ENCODE peak calls at places on chromosomes 13 and 19, in four cellular contexts. Z, C, W and F are unnamed samples.
A peak's percentile ranks its signal among the peaks of the same experiment; 100 is the strongest.

GRCh38 chr19:28737021-28737525 is 475.9 kb downstream of the UQCRFS1 start:
- DNase-seq in Z (no peak), C (no peak), W (peak; percentile 25), F (no peak)

GRCh38 chr19:47186337-47187022 is 44.5 kb downstream of the BBC3 start:
- DNase-seq in Z (no peak), C (no peak), W (no peak), F (no peak)

GRCh38 chr19:10977773-10978155 is 16.9 kb downstream of the SMARCA4 start:
- DNase-seq in Z (no peak), C (no peak), W (no peak), F (no peak)

GRCh38 chr13:72204291-72204690 is 337.3 kb upstream of the DACH1 start:
- DNase-seq in Z (no peak), C (no peak), W (peak; percentile 25), F (no peak)

GRCh38 chr19:38769635-38770211 is 3.6 kb downstream of the LGALS7 start:
- DNase-seq in Z (peak; percentile 11), C (peak; percentile 61), W (no peak), F (peak; percentile 88)

GRCh38 chr19:3112375-3113099 is 18.4 kb downstream of the GNA11 start:
- DNase-seq in Z (no peak), C (no peak), W (no peak), F (no peak)

GRCh38 chr19:44720945-44721344 is 22.0 kb downstream of the CEACAM16 start:
- DNase-seq in Z (no peak), C (no peak), W (no peak), F (no peak)

GRCh38 chr19:41902594-41902993 is 19.6 kb downstream of the ARHGEF1 start:
- DNase-seq in Z (no peak), C (no peak), W (no peak), F (no peak)

GRCh38 chr19:54481326-54481930 is 8.3 kb upstream of the CDC42EP5 start:
- DNase-seq in Z (no peak), C (peak; percentile 51), W (no peak), F (no peak)

GRCh38 chr19:38064661-38065425 is 157.8 kb downstream of the SIPA1L3 start:
- DNase-seq in Z (no peak), C (no peak), W (no peak), F (no peak)